ENCODE peak calls at places on chromosomes 1 and 21, in ten cellular contexts. One of them, this sample, is unnamed. For H3K4me1, the result is how much of the 10 kb centered on the place peaks cover.

GRCh38 chr1:156675715-156676311 is 1.4 kb downstream of the NES start:
- DNase-seq in K562: no peak
- DNase-seq in PC-9: no peak
- DNase-seq in right lobe of liver: no peak
- DNase-seq in upper lobe of left lung: no peak
- DNase-seq in cardiac muscle cell: no peak
- DNase-seq in effector memory CD4-positive, alpha-beta T cell: no peak
- DNase-seq in A549: no peak
- DNase-seq in CD4-positive, alpha-beta memory T cell: no peak
- DNase-seq in naive thymus-derived CD4-positive, alpha-beta T cell: no peak
- DNase-seq in this sample: no peak

GRCh38 chr1:62407398-62408009 is 29.3 kb upstream of the USP1 start:
- DNase-seq in right lobe of liver: no peak
- DNase-seq in CD4-positive, alpha-beta memory T cell: no peak
- DNase-seq in cardiac muscle cell: peak
- DNase-seq in naive thymus-derived CD4-positive, alpha-beta T cell: peak
- DNase-seq in K562: peak
- DNase-seq in A549: peak
- DNase-seq in upper lobe of left lung: no peak
- DNase-seq in PC-9: no peak
- DNase-seq in effector memory CD4-positive, alpha-beta T cell: no peak
- DNase-seq in this sample: peak

GRCh38 chr1:177909416-177909815 is 60.4 kb downstream of the SEC16B start:
- DNase-seq in cardiac muscle cell: no peak
- DNase-seq in K562: no peak
- DNase-seq in PC-9: no peak
- DNase-seq in upper lobe of left lung: no peak
- DNase-seq in A549: no peak
- DNase-seq in naive thymus-derived CD4-positive, alpha-beta T cell: no peak
- DNase-seq in effector memory CD4-positive, alpha-beta T cell: no peak
- DNase-seq in CD4-positive, alpha-beta memory T cell: no peak
- DNase-seq in right lobe of liver: no peak
- DNase-seq in this sample: no peak

GRCh38 chr21:31711326-31711725 is 20.6 kb downstream of the SCAF4 start:
- DNase-seq in cardiac muscle cell: no peak
- DNase-seq in K562: no peak
- DNase-seq in upper lobe of left lung: no peak
- DNase-seq in effector memory CD4-positive, alpha-beta T cell: no peak
- DNase-seq in A549: no peak
- DNase-seq in PC-9: no peak
- DNase-seq in right lobe of liver: no peak
- DNase-seq in naive thymus-derived CD4-positive, alpha-beta T cell: no peak
- DNase-seq in CD4-positive, alpha-beta memory T cell: no peak
- DNase-seq in this sample: no peak

GRCh38 chr1:38420666-38421065 is 374.1 kb upstream of the POU3F1 start:
- DNase-seq in naive thymus-derived CD4-positive, alpha-beta T cell: no peak
- DNase-seq in right lobe of liver: no peak
- DNase-seq in upper lobe of left lung: no peak
- DNase-seq in effector memory CD4-positive, alpha-beta T cell: no peak
- DNase-seq in K562: no peak
- DNase-seq in PC-9: no peak
- DNase-seq in CD4-positive, alpha-beta memory T cell: no peak
- DNase-seq in A549: no peak
- DNase-seq in cardiac muscle cell: no peak
- DNase-seq in this sample: no peak

GRCh38 chr1:23590058-23590783 is 30.9 kb upstream of the ID3 start:
- DNase-seq in naive thymus-derived CD4-positive, alpha-beta T cell: no peak
- DNase-seq in A549: peak
- DNase-seq in K562: peak
- DNase-seq in upper lobe of left lung: no peak
- DNase-seq in effector memory CD4-positive, alpha-beta T cell: no peak
- DNase-seq in cardiac muscle cell: no peak
- DNase-seq in PC-9: no peak
- DNase-seq in CD4-positive, alpha-beta memory T cell: no peak
- DNase-seq in right lobe of liver: no peak
- DNase-seq in this sample: no peak

GRCh38 chr1:185439727-185440415 is 122.8 kb upstream of the IVNS1ABP start:
- DNase-seq in A549: peak
- DNase-seq in effector memory CD4-positive, alpha-beta T cell: no peak
- DNase-seq in cardiac muscle cell: peak
- DNase-seq in naive thymus-derived CD4-positive, alpha-beta T cell: no peak
- DNase-seq in PC-9: peak
- DNase-seq in CD4-positive, alpha-beta memory T cell: peak
- DNase-seq in upper lobe of left lung: no peak
- DNase-seq in right lobe of liver: no peak
- DNase-seq in K562: no peak
- DNase-seq in this sample: no peak

GRCh38 chr1:190754769-190755168 is 277.1 kb upstream of the BRINP3 start:
- DNase-seq in upper lobe of left lung: no peak
- DNase-seq in PC-9: no peak
- DNase-seq in CD4-positive, alpha-beta memory T cell: no peak
- DNase-seq in K562: peak
- DNase-seq in cardiac muscle cell: peak
- DNase-seq in A549: peak
- DNase-seq in naive thymus-derived CD4-positive, alpha-beta T cell: no peak
- DNase-seq in effector memory CD4-positive, alpha-beta T cell: no peak
- DNase-seq in right lobe of liver: no peak
- DNase-seq in this sample: no peak

GRCh38 chr1:206575165-206575893 is 36.9 kb downstream of the EIF2D start:
- DNase-seq in PC-9: no peak
- DNase-seq in CD4-positive, alpha-beta memory T cell: peak
- DNase-seq in right lobe of liver: no peak
- DNase-seq in effector memory CD4-positive, alpha-beta T cell: peak
- DNase-seq in upper lobe of left lung: no peak
- DNase-seq in naive thymus-derived CD4-positive, alpha-beta T cell: peak
- DNase-seq in K562: peak
- DNase-seq in A549: no peak
- DNase-seq in cardiac muscle cell: peak
- DNase-seq in this sample: peak

GRCh38 chr1:25031601-25031965 is 101.5 kb upstream of the RUNX3 start:
- DNase-seq in A549: no peak
- DNase-seq in PC-9: no peak
- DNase-seq in K562: no peak
- DNase-seq in cardiac muscle cell: no peak
- DNase-seq in naive thymus-derived CD4-positive, alpha-beta T cell: no peak
- DNase-seq in CD4-positive, alpha-beta memory T cell: peak
- DNase-seq in effector memory CD4-positive, alpha-beta T cell: no peak
- DNase-seq in right lobe of liver: no peak
- DNase-seq in upper lobe of left lung: no peak
- DNase-seq in this sample: no peak

GRCh38 chr1:231420299-231420958 is 1.7 kb downstream of the EGLN1 start:
- DNase-seq in effector memory CD4-positive, alpha-beta T cell: no peak
- DNase-seq in naive thymus-derived CD4-positive, alpha-beta T cell: no peak
- DNase-seq in upper lobe of left lung: no peak
- DNase-seq in K562: peak
- DNase-seq in right lobe of liver: no peak
- DNase-seq in PC-9: no peak
- DNase-seq in A549: no peak
- DNase-seq in cardiac muscle cell: peak
- DNase-seq in CD4-positive, alpha-beta memory T cell: no peak
- DNase-seq in this sample: peak

GRCh38 chr1:48470506-48470905 is 1.5 kb downstream of the SPATA6 start:
- DNase-seq in effector memory CD4-positive, alpha-beta T cell: no peak
- DNase-seq in K562: no peak
- DNase-seq in upper lobe of left lung: no peak
- DNase-seq in naive thymus-derived CD4-positive, alpha-beta T cell: no peak
- DNase-seq in right lobe of liver: no peak
- DNase-seq in cardiac muscle cell: peak
- DNase-seq in A549: no peak
- DNase-seq in PC-9: no peak
- DNase-seq in CD4-positive, alpha-beta memory T cell: no peak
- DNase-seq in this sample: no peak

GRCh38 chr1:26190373-26190987 is at the start of gene CATSPER4:
- DNase-seq in A549: peak
- DNase-seq in upper lobe of left lung: no peak
- DNase-seq in PC-9: no peak
- DNase-seq in cardiac muscle cell: peak
- DNase-seq in CD4-positive, alpha-beta memory T cell: no peak
- DNase-seq in right lobe of liver: no peak
- DNase-seq in K562: peak
- DNase-seq in naive thymus-derived CD4-positive, alpha-beta T cell: peak
- DNase-seq in effector memory CD4-positive, alpha-beta T cell: no peak
- DNase-seq in this sample: peak

GRCh38 chr1:151991663-151992344 is 1.9 kb downstream of the S100A10 start:
- DNase-seq in right lobe of liver: no peak
- DNase-seq in PC-9: no peak
- DNase-seq in K562: no peak
- DNase-seq in CD4-positive, alpha-beta memory T cell: no peak
- DNase-seq in effector memory CD4-positive, alpha-beta T cell: no peak
- DNase-seq in upper lobe of left lung: no peak
- DNase-seq in naive thymus-derived CD4-positive, alpha-beta T cell: no peak
- DNase-seq in A549: no peak
- DNase-seq in cardiac muscle cell: no peak
- DNase-seq in this sample: no peak
- H3K4me1 ChIP-seq in right lobe of liver: under half
- H3K4me1 ChIP-seq in PC-9: half or more
- H3K4me1 ChIP-seq in K562: under half
- H3K4me1 ChIP-seq in CD4-positive, alpha-beta memory T cell: half or more
- H3K4me1 ChIP-seq in effector memory CD4-positive, alpha-beta T cell: under half
- H3K4me1 ChIP-seq in upper lobe of left lung: half or more
- H3K4me1 ChIP-seq in naive thymus-derived CD4-positive, alpha-beta T cell: under half
- H3K4me1 ChIP-seq in A549: half or more
- H3K4me1 ChIP-seq in cardiac muscle cell: under half
- H3K4me1 ChIP-seq in this sample: half or more

GRCh38 chr1:30886710-30887428 is 21.7 kb downstream of the SDC3 start:
- DNase-seq in naive thymus-derived CD4-positive, alpha-beta T cell: no peak
- DNase-seq in A549: no peak
- DNase-seq in right lobe of liver: no peak
- DNase-seq in PC-9: peak
- DNase-seq in effector memory CD4-positive, alpha-beta T cell: no peak
- DNase-seq in upper lobe of left lung: no peak
- DNase-seq in cardiac muscle cell: no peak
- DNase-seq in K562: no peak
- DNase-seq in CD4-positive, alpha-beta memory T cell: no peak
- DNase-seq in this sample: no peak
- H3K4me1 ChIP-seq in naive thymus-derived CD4-positive, alpha-beta T cell: under half
- H3K4me1 ChIP-seq in A549: under half
- H3K4me1 ChIP-seq in right lobe of liver: under half
- H3K4me1 ChIP-seq in PC-9: under half
- H3K4me1 ChIP-seq in effector memory CD4-positive, alpha-beta T cell: under half
- H3K4me1 ChIP-seq in upper lobe of left lung: under half
- H3K4me1 ChIP-seq in cardiac muscle cell: under half
- H3K4me1 ChIP-seq in K562: under half
- H3K4me1 ChIP-seq in CD4-positive, alpha-beta memory T cell: under half
- H3K4me1 ChIP-seq in this sample: under half

DNA sequence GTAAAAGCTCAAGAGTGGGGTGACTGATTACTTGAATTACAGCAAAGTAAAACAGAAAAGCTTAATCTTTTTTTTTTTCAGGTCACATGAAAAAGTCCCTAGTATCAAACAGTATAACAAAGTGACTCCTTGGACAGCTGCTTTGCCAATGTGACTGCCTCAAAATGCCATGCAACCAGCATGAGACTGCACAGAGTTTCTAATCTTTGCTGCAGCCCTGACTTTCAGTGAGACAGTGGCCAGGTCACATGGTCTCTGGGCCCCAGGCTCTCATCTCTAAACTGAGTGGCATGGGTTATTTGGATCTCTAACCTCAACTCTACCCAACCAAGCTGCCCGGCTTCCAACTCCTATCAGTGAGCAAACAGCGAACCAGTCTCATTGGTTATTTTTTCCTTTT is 169.0 kb downstream of the VAV3 start:
- DNase-seq in PC-9: no peak
- DNase-seq in CD4-positive, alpha-beta memory T cell: peak
- DNase-seq in cardiac muscle cell: no peak
- DNase-seq in upper lobe of left lung: no peak
- DNase-seq in K562: no peak
- DNase-seq in A549: no peak
- DNase-seq in naive thymus-derived CD4-positive, alpha-beta T cell: no peak
- DNase-seq in effector memory CD4-positive, alpha-beta T cell: no peak
- DNase-seq in right lobe of liver: no peak
- DNase-seq in this sample: no peak
- H3K4me1 ChIP-seq in PC-9: under half
- H3K4me1 ChIP-seq in CD4-positive, alpha-beta memory T cell: under half
- H3K4me1 ChIP-seq in cardiac muscle cell: under half
- H3K4me1 ChIP-seq in upper lobe of left lung: under half
- H3K4me1 ChIP-seq in K562: under half
- H3K4me1 ChIP-seq in A549: under half
- H3K4me1 ChIP-seq in naive thymus-derived CD4-positive, alpha-beta T cell: under half
- H3K4me1 ChIP-seq in effector memory CD4-positive, alpha-beta T cell: under half
- H3K4me1 ChIP-seq in right lobe of liver: under half
- H3K4me1 ChIP-seq in this sample: under half

GRCh38 chr21:34909492-34910292 is 139.4 kb downstream of the RUNX1 start:
- DNase-seq in upper lobe of left lung: no peak
- DNase-seq in A549: no peak
- DNase-seq in cardiac muscle cell: peak
- DNase-seq in naive thymus-derived CD4-positive, alpha-beta T cell: no peak
- DNase-seq in PC-9: no peak
- DNase-seq in effector memory CD4-positive, alpha-beta T cell: no peak
- DNase-seq in K562: no peak
- DNase-seq in right lobe of liver: no peak
- DNase-seq in CD4-positive, alpha-beta memory T cell: no peak
- DNase-seq in this sample: no peak

GRCh38 chr21:34906401-34906800 is 142.7 kb downstream of the RUNX1 start:
- DNase-seq in naive thymus-derived CD4-positive, alpha-beta T cell: no peak
- DNase-seq in effector memory CD4-positive, alpha-beta T cell: no peak
- DNase-seq in right lobe of liver: no peak
- DNase-seq in PC-9: no peak
- DNase-seq in CD4-positive, alpha-beta memory T cell: no peak
- DNase-seq in K562: no peak
- DNase-seq in cardiac muscle cell: no peak
- DNase-seq in upper lobe of left lung: no peak
- DNase-seq in A549: no peak
- DNase-seq in this sample: peak

GRCh38 chr21:34907783-34908423 is 141.2 kb downstream of the RUNX1 start:
- DNase-seq in PC-9: no peak
- DNase-seq in naive thymus-derived CD4-positive, alpha-beta T cell: no peak
- DNase-seq in cardiac muscle cell: no peak
- DNase-seq in right lobe of liver: no peak
- DNase-seq in CD4-positive, alpha-beta memory T cell: no peak
- DNase-seq in A549: no peak
- DNase-seq in effector memory CD4-positive, alpha-beta T cell: no peak
- DNase-seq in K562: no peak
- DNase-seq in upper lobe of left lung: no peak
- DNase-seq in this sample: no peak

GRCh38 chr21:34910396-34910795 is 138.7 kb downstream of the RUNX1 start:
- DNase-seq in upper lobe of left lung: no peak
- DNase-seq in right lobe of liver: peak
- DNase-seq in cardiac muscle cell: no peak
- DNase-seq in A549: no peak
- DNase-seq in naive thymus-derived CD4-positive, alpha-beta T cell: no peak
- DNase-seq in K562: no peak
- DNase-seq in effector memory CD4-positive, alpha-beta T cell: no peak
- DNase-seq in PC-9: no peak
- DNase-seq in CD4-positive, alpha-beta memory T cell: no peak
- DNase-seq in this sample: no peak

DNA sequence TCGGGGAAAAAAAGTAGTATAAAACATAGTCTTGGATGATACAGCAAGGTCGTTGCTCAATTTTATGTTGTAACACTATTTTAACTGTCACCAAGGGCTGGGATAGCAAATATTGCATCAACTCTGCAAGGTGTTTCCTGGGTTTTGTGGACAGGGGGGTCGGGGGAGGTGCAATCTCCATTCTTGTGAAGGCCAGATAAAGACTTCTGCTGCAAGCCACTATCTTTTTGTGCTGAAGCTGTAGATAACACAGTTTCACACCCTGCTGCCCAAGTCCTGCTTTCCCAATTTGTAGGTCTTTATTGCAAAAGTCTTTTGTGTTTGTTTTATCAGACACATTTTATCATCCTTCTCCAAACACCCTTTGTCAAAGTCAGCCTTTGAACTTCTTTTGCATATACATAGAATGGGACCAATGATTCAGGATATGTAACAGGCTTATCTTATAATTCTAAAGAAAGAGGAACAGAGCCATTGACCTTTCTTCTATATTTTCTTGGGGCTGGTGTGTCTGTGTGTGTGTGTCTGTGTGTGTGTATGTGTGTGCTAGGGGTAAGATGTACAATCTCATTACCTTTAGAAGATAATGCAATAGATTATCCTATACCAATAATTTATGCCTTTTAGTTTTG is 140.6 kb downstream of the RUNX1 start:
- DNase-seq in naive thymus-derived CD4-positive, alpha-beta T cell: no peak
- DNase-seq in effector memory CD4-positive, alpha-beta T cell: no peak
- DNase-seq in K562: peak
- DNase-seq in cardiac muscle cell: peak
- DNase-seq in CD4-positive, alpha-beta memory T cell: no peak
- DNase-seq in A549: peak
- DNase-seq in PC-9: no peak
- DNase-seq in upper lobe of left lung: no peak
- DNase-seq in right lobe of liver: peak
- DNase-seq in this sample: no peak
- H3K4me1 ChIP-seq in naive thymus-derived CD4-positive, alpha-beta T cell: under half
- H3K4me1 ChIP-seq in effector memory CD4-positive, alpha-beta T cell: under half
- H3K4me1 ChIP-seq in K562: half or more
- H3K4me1 ChIP-seq in cardiac muscle cell: under half
- H3K4me1 ChIP-seq in CD4-positive, alpha-beta memory T cell: half or more
- H3K4me1 ChIP-seq in A549: under half
- H3K4me1 ChIP-seq in PC-9: under half
- H3K4me1 ChIP-seq in upper lobe of left lung: under half
- H3K4me1 ChIP-seq in right lobe of liver: under half
- H3K4me1 ChIP-seq in this sample: under half

This sample was measured in HAP-1.